ENCODE peak calls at places on chromosomes 5 and 9, in five cellular contexts. One of them, this sample, is unnamed.
A peak's percentile ranks its signal among the peaks of the same experiment; 100 is the strongest.

GRCh38 chr5:88741964-88742363 is 141.0 kb downstream of the MEF2C start:
- DNase-seq in cardiac fibroblast: no peak
- DNase-seq in bronchial epithelial cell: no peak
- DNase-seq in RWPE2: no peak
- DNase-seq in heart left ventricle: no peak
- DNase-seq in this sample: no peak

GRCh38 chr5:36240779-36241635 is 718 bp downstream of the NADK2 start:
- DNase-seq in cardiac fibroblast: peak; percentile 72
- DNase-seq in bronchial epithelial cell: peak; percentile 41
- DNase-seq in RWPE2: peak; percentile 70
- DNase-seq in heart left ventricle: peak; percentile 65
- DNase-seq in this sample: no peak

GRCh38 chr5:102959055-102959454 is 160.9 kb downstream of the GIN1 start:
- DNase-seq in cardiac fibroblast: peak; percentile 90
- DNase-seq in bronchial epithelial cell: peak; percentile 94
- DNase-seq in RWPE2: no peak
- DNase-seq in heart left ventricle: no peak
- DNase-seq in this sample: peak; percentile 82

GRCh38 chr9:91515074-91515687 is 91.5 kb upstream of the NFIL3 start:
- DNase-seq in cardiac fibroblast: peak; percentile 87
- DNase-seq in bronchial epithelial cell: peak; percentile 79
- DNase-seq in RWPE2: no peak
- DNase-seq in heart left ventricle: peak; percentile 44
- DNase-seq in this sample: peak; percentile 81

GRCh38 chr5:51881901-51882300 is 498.7 kb downstream of the ISL1 start:
- DNase-seq in cardiac fibroblast: no peak
- DNase-seq in bronchial epithelial cell: no peak
- DNase-seq in RWPE2: no peak
- DNase-seq in heart left ventricle: no peak
- DNase-seq in this sample: no peak

GRCh38 chr5:1280177-1281037 is 14.5 kb downstream of the TERT start:
- DNase-seq in cardiac fibroblast: no peak
- DNase-seq in bronchial epithelial cell: no peak
- DNase-seq in RWPE2: peak; percentile 67
- DNase-seq in heart left ventricle: no peak
- DNase-seq in this sample: no peak

GRCh38 chr5:97142521-97143254 is at the start of gene LIX1:
- DNase-seq in cardiac fibroblast: peak; percentile 56
- DNase-seq in bronchial epithelial cell: peak; percentile 28
- DNase-seq in RWPE2: no peak
- DNase-seq in heart left ventricle: peak; percentile 21
- DNase-seq in this sample: peak; percentile 10

GRCh38 chr5:134226441-134227192 is 744 bp upstream of the PPP2CA start:
- DNase-seq in cardiac fibroblast: no peak
- DNase-seq in bronchial epithelial cell: peak; percentile 20
- DNase-seq in RWPE2: no peak
- DNase-seq in heart left ventricle: no peak
- DNase-seq in this sample: no peak

GRCh38 chr5:149700347-149700746 is 29.8 kb upstream of the PPARGC1B start:
- DNase-seq in cardiac fibroblast: no peak
- DNase-seq in bronchial epithelial cell: no peak
- DNase-seq in RWPE2: no peak
- DNase-seq in heart left ventricle: peak; percentile 22
- DNase-seq in this sample: no peak

GRCh38 chr5:179344301-179345178 is 721 bp downstream of the ADAMTS2 start:
- DNase-seq in cardiac fibroblast: peak; percentile 23
- DNase-seq in bronchial epithelial cell: no peak
- DNase-seq in RWPE2: no peak
- DNase-seq in heart left ventricle: no peak
- DNase-seq in this sample: no peak

GRCh38 chr5:154179846-154180710 is 10.5 kb upstream of the GALNT10 start:
- DNase-seq in cardiac fibroblast: peak; percentile 81
- DNase-seq in bronchial epithelial cell: peak; percentile 55
- DNase-seq in RWPE2: no peak
- DNase-seq in heart left ventricle: no peak
- DNase-seq in this sample: no peak

DNA sequence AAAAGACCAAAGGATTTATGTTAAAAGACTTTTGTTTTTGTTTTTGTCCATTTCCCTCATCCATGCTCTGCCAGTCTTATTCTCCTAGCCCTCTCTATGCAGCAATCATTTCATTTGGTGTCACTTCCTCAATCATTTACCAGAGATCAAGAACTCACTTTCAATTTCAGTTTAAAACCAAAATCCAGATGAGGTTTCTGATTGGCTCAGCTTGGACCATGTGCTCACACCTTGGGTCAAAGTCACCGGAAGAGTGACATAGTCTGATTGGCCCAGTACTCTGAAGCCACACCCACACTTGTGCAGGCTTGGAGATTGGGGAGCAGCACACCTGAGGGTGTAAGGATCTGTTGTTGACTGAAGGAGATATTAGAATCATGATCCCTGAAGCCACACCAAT is 79.6 kb downstream of the TLR4 start:
- DNase-seq in cardiac fibroblast: no peak
- DNase-seq in bronchial epithelial cell: no peak
- DNase-seq in RWPE2: no peak
- DNase-seq in heart left ventricle: no peak
- DNase-seq in this sample: no peak
- H3K4me3 ChIP-seq in cardiac fibroblast: peak overlapping the region; percentile 51
- H3K4me3 ChIP-seq in bronchial epithelial cell: no peak overlapping the region
- H3K4me3 ChIP-seq in RWPE2: no peak overlapping the region
- H3K4me3 ChIP-seq in heart left ventricle: peak overlapping the region; percentile 51
- H3K4me3 ChIP-seq in this sample: no peak overlapping the region

GRCh38 chr5:174831985-174832384 is 107.6 kb downstream of the MSX2 start:
- DNase-seq in cardiac fibroblast: peak; percentile 10
- DNase-seq in bronchial epithelial cell: no peak
- DNase-seq in RWPE2: no peak
- DNase-seq in heart left ventricle: no peak
- DNase-seq in this sample: no peak

GRCh38 chr5:174832811-174833210 is 108.4 kb downstream of the MSX2 start:
- DNase-seq in cardiac fibroblast: no peak
- DNase-seq in bronchial epithelial cell: no peak
- DNase-seq in RWPE2: no peak
- DNase-seq in heart left ventricle: no peak
- DNase-seq in this sample: no peak

GRCh38 chr5:174829511-174829864 is 105.1 kb downstream of the MSX2 start:
- DNase-seq in cardiac fibroblast: no peak
- DNase-seq in bronchial epithelial cell: no peak
- DNase-seq in RWPE2: no peak
- DNase-seq in heart left ventricle: no peak
- DNase-seq in this sample: no peak

GRCh38 chr5:174837919-174838902 is 113.8 kb downstream of the MSX2 start:
- DNase-seq in cardiac fibroblast: peak; percentile 81
- DNase-seq in bronchial epithelial cell: peak; percentile 47
- DNase-seq in RWPE2: peak; percentile 78
- DNase-seq in heart left ventricle: no peak
- DNase-seq in this sample: peak; percentile 14

GRCh38 chr5:174834081-174834480 is 109.7 kb downstream of the MSX2 start:
- DNase-seq in cardiac fibroblast: no peak
- DNase-seq in bronchial epithelial cell: no peak
- DNase-seq in RWPE2: no peak
- DNase-seq in heart left ventricle: no peak
- DNase-seq in this sample: no peak
- TF ChIP-seq CTCF in cardiac fibroblast: no peak
- TF ChIP-seq CTCF in bronchial epithelial cell: no peak
- TF ChIP-seq CTCF in RWPE2: no peak
- TF ChIP-seq CTCF in heart left ventricle: no peak
- TF ChIP-seq CTCF in this sample: no peak

GRCh38 chr9:112860466-112860865 is 30.2 kb downstream of the SLC46A2 start:
- DNase-seq in cardiac fibroblast: no peak
- DNase-seq in bronchial epithelial cell: peak; percentile 42
- DNase-seq in RWPE2: no peak
- DNase-seq in heart left ventricle: no peak
- DNase-seq in this sample: no peak

GRCh38 chr9:112861155-112861554 is 29.5 kb downstream of the SLC46A2 start:
- DNase-seq in cardiac fibroblast: no peak
- DNase-seq in bronchial epithelial cell: no peak
- DNase-seq in RWPE2: no peak
- DNase-seq in heart left ventricle: no peak
- DNase-seq in this sample: no peak

GRCh38 chr9:112858005-112858404 is 32.7 kb downstream of the SLC46A2 start:
- DNase-seq in cardiac fibroblast: no peak
- DNase-seq in bronchial epithelial cell: no peak
- DNase-seq in RWPE2: no peak
- DNase-seq in heart left ventricle: no peak
- DNase-seq in this sample: no peak

GRCh38 chr9:112856843-112857242 is 33.8 kb downstream of the SLC46A2 start:
- DNase-seq in cardiac fibroblast: no peak
- DNase-seq in bronchial epithelial cell: no peak
- DNase-seq in RWPE2: no peak
- DNase-seq in heart left ventricle: no peak
- DNase-seq in this sample: no peak

DNA sequence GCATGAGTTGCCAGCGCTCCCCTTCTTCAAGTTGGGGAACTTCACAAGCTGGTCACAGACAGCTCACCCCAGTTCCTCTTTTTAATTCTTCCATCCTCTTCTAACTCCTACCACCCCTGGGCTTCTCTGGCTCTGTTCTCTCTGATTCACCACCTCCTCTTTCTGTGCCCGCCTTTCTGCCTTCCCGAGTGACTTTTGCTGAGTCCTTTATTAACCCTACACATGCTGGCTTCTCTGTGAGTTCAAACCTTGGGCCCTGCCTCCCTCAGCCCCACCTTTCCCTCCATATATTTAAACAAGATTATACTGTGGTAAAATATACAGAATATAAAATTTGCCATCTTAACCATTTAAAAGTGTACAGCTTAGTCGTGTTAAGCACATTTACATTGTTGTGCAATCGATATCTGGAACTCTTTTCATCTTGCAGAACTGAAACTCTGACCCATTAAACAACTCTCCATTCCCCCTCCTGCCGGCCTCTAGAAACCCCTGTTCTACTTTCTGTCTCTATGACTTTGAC is 32.0 kb downstream of the SLC46A2 start:
- DNase-seq in cardiac fibroblast: peak; percentile 16
- DNase-seq in bronchial epithelial cell: peak; percentile 26
- DNase-seq in RWPE2: no peak
- DNase-seq in heart left ventricle: no peak
- DNase-seq in this sample: no peak
- H3K4me3 ChIP-seq in cardiac fibroblast: no peak overlapping the region
- H3K4me3 ChIP-seq in bronchial epithelial cell: no peak overlapping the region
- H3K4me3 ChIP-seq in RWPE2: no peak overlapping the region
- H3K4me3 ChIP-seq in heart left ventricle: no peak overlapping the region
- H3K4me3 ChIP-seq in this sample: no peak overlapping the region

GRCh38 chr9:1604942-1605560 is 410.1 kb upstream of the SMARCA2 start:
- DNase-seq in cardiac fibroblast: peak; percentile 20
- DNase-seq in bronchial epithelial cell: peak; percentile 64
- DNase-seq in RWPE2: no peak
- DNase-seq in heart left ventricle: no peak
- DNase-seq in this sample: peak; percentile 4
- TF ChIP-seq CTCF in cardiac fibroblast: peak; percentile 30
- TF ChIP-seq CTCF in bronchial epithelial cell: peak; percentile 76
- TF ChIP-seq CTCF in RWPE2: peak; percentile 90
- TF ChIP-seq CTCF in heart left ventricle: peak; percentile 39
- TF ChIP-seq CTCF in this sample: peak; percentile 65

GRCh38 chr5:34571380-34572041 is 84.6 kb upstream of the RAI14 start:
- DNase-seq in cardiac fibroblast: peak; percentile 70
- DNase-seq in bronchial epithelial cell: peak; percentile 85
- DNase-seq in RWPE2: no peak
- DNase-seq in heart left ventricle: no peak
- DNase-seq in this sample: peak; percentile 42
- H3K4me3 ChIP-seq in cardiac fibroblast: no peak overlapping the region
- H3K4me3 ChIP-seq in bronchial epithelial cell: no peak overlapping the region
- H3K4me3 ChIP-seq in RWPE2: no peak overlapping the region
- H3K4me3 ChIP-seq in heart left ventricle: no peak overlapping the region
- H3K4me3 ChIP-seq in this sample: no peak overlapping the region

DNA sequence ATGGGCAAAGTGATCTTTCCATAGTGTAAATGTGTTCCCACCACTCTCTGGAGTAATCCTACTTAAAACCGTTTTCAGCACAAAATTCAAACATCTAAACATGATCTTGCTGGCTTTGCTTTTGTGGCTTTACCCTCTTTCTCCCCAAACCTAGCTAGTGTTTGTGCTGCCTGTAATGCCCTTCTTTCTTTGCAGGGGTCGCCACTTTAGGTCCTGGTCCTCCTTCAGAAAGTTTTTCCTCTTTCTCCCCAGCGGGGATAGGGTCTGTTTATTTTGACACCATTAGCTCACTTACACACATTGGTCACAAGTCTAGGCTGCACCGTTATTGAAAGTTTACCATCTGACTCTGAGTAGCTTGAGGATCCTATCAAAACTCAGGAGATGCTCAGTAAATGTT is 736 bp upstream of the HSD17B4 start:
- DNase-seq in cardiac fibroblast: no peak
- DNase-seq in bronchial epithelial cell: no peak
- DNase-seq in RWPE2: no peak
- DNase-seq in heart left ventricle: no peak
- DNase-seq in this sample: no peak
- TF ChIP-seq CTCF in cardiac fibroblast: no peak
- TF ChIP-seq CTCF in bronchial epithelial cell: no peak
- TF ChIP-seq CTCF in RWPE2: no peak
- TF ChIP-seq CTCF in heart left ventricle: no peak
- TF ChIP-seq CTCF in this sample: no peak

GRCh38 chr5:43085453-43085852 is 35.3 kb upstream of the ZNF131 start:
- DNase-seq in cardiac fibroblast: no peak
- DNase-seq in bronchial epithelial cell: no peak
- DNase-seq in RWPE2: no peak
- DNase-seq in heart left ventricle: no peak
- DNase-seq in this sample: no peak
- H3K4me3 ChIP-seq in cardiac fibroblast: no peak overlapping the region
- H3K4me3 ChIP-seq in bronchial epithelial cell: no peak overlapping the region
- H3K4me3 ChIP-seq in RWPE2: no peak overlapping the region
- H3K4me3 ChIP-seq in heart left ventricle: no peak overlapping the region
- H3K4me3 ChIP-seq in this sample: no peak overlapping the region

GRCh38 chr9:84294551-84294950 is 46.0 kb downstream of the SLC28A3 start:
- DNase-seq in cardiac fibroblast: no peak
- DNase-seq in bronchial epithelial cell: no peak
- DNase-seq in RWPE2: no peak
- DNase-seq in heart left ventricle: no peak
- DNase-seq in this sample: no peak
- TF ChIP-seq CTCF in cardiac fibroblast: no peak
- TF ChIP-seq CTCF in bronchial epithelial cell: peak; percentile 35
- TF ChIP-seq CTCF in RWPE2: no peak
- TF ChIP-seq CTCF in heart left ventricle: no peak
- TF ChIP-seq CTCF in this sample: peak; percentile 13

This sample was measured in kidney epithelial cell.